ENCODE peak calls at places on chromosomes 11 and 22, in nine cellular contexts. C is thoracic aorta, V is heart left ventricle, A is HFF-Myc, O is lower lobe of right lung, W is ovary, H is fibroblast of pulmonary artery, D is IMR-90, F is astrocyte. S is an unnamed sample.

GRCh38 chr11:78583889-78584288 is 9.2 kb upstream of the NARS2 start:
- DNase-seq in C (no peak), V (no peak), A (no peak), O (no peak), W (no peak), H (no peak), D (no peak), F (no peak), S (no peak)

GRCh38 chr11:104098555-104098954 is 62.1 kb downstream of the DDI1 start:
- DNase-seq in C (no peak), V (no peak), A (no peak), O (no peak), W (no peak), H (no peak), D (peak; percentile 26), F (no peak), S (peak; percentile 19)

GRCh38 chr22:35587447-35587870 is 29.7 kb downstream of the MB start:
- DNase-seq in C (no peak), V (peak; percentile 97), A (no peak), O (peak; percentile 80), W (no peak), H (no peak), D (no peak), F (no peak), S (no peak)

GRCh38 chr22:46861968-46862367 is 99.5 kb downstream of the TBC1D22A start:
- DNase-seq in C (no peak), V (no peak), A (no peak), O (no peak), W (no peak), H (no peak), D (no peak), F (no peak), S (no peak)

GRCh38 chr22:22342697-22343602 is 98.4 kb downstream of the VPREB1 start:
- DNase-seq in C (no peak), V (no peak), A (peak; percentile 3), O (peak; percentile 68), W (no peak), H (peak; percentile 34), D (no peak), F (no peak), S (no peak)

GRCh38 chr11:13160302-13160701 is 117.3 kb upstream of the BMAL1 start:
- DNase-seq in C (no peak), V (no peak), A (no peak), O (no peak), W (no peak), H (no peak), D (no peak), F (no peak), S (no peak)

GRCh38 chr11:32098142-32098903 is 7.4 kb downstream of the RCN1 start:
- DNase-seq in C (no peak), V (no peak), A (no peak), O (no peak), W (no peak), H (no peak), D (no peak), F (no peak), S (no peak)

GRCh38 chr22:37626144-37626543 is 13.3 kb upstream of the SH3BP1 start:
- DNase-seq in C (peak; percentile 43), V (peak; percentile 88), A (no peak), O (peak; percentile 76), W (peak; percentile 89), H (peak; percentile 91), D (peak; percentile 43), F (no peak), S (peak; percentile 57)

GRCh38 chr11:5937868-5938602 is 4.0 kb upstream of the OR56A3 start:
- DNase-seq in C (no peak), V (no peak), A (no peak), O (no peak), W (no peak), H (no peak), D (no peak), F (no peak), S (no peak)

GRCh38 chr22:44111562-44112155 is 69.1 kb upstream of the PARVG start:
- DNase-seq in C (no peak), V (no peak), A (no peak), O (no peak), W (no peak), H (no peak), D (no peak), F (no peak), S (no peak)

GRCh38 chr11:125100136-125100535 is 11.3 kb downstream of the TMEM218 start:
- DNase-seq in C (no peak), V (no peak), A (no peak), O (no peak), W (no peak), H (no peak), D (no peak), F (no peak), S (no peak)

GRCh38 chr11:2366271-2366670 is 10.8 kb upstream of the CD81 start:
- DNase-seq in C (no peak), V (no peak), A (no peak), O (no peak), W (no peak), H (no peak), D (no peak), F (peak; percentile 21), S (no peak)

GRCh38 chr11:30917859-30918478 is 331.8 kb upstream of the MPPED2 start:
- DNase-seq in C (no peak), V (no peak), A (peak; percentile 17), O (no peak), W (no peak), H (peak; percentile 67), D (peak; percentile 42), F (peak; percentile 9), S (peak; percentile 58)

GRCh38 chr11:18790820-18791174 is 801 bp downstream of the PTPN5 start:
- DNase-seq in C (no peak), V (no peak), A (no peak), O (no peak), W (no peak), H (no peak), D (no peak), F (no peak), S (no peak)
- H3K4me3 ChIP-seq in C (peak overlapping the region; percentile 36), V (peak overlapping the region; percentile 54), A (no peak overlapping the region), O (peak overlapping the region; percentile 35), W (no peak overlapping the region), H (no peak overlapping the region), D (no peak overlapping the region), F (no peak overlapping the region), S (no peak overlapping the region)

GRCh38 chr22:32585737-32586136 is 111.1 kb downstream of the FBXO7 start:
- DNase-seq in C (no peak), V (no peak), A (no peak), O (no peak), W (no peak), H (no peak), D (no peak), F (no peak), S (no peak)

GRCh38 chr22:32587449-32587848 is 112.8 kb downstream of the FBXO7 start:
- DNase-seq in C (no peak), V (peak; percentile 38), A (no peak), O (no peak), W (peak; percentile 64), H (peak; percentile 62), D (no peak), F (peak; percentile 25), S (no peak)

GRCh38 chr22:32583074-32583677 is 108.6 kb downstream of the FBXO7 start:
- DNase-seq in C (no peak), V (no peak), A (no peak), O (no peak), W (no peak), H (no peak), D (no peak), F (no peak), S (no peak)

GRCh38 chr22:32584650-32585049 is 110.0 kb downstream of the FBXO7 start:
- DNase-seq in C (no peak), V (no peak), A (no peak), O (no peak), W (no peak), H (peak; percentile 18), D (peak; percentile 64), F (peak; percentile 66), S (peak; percentile 41)

DNA sequence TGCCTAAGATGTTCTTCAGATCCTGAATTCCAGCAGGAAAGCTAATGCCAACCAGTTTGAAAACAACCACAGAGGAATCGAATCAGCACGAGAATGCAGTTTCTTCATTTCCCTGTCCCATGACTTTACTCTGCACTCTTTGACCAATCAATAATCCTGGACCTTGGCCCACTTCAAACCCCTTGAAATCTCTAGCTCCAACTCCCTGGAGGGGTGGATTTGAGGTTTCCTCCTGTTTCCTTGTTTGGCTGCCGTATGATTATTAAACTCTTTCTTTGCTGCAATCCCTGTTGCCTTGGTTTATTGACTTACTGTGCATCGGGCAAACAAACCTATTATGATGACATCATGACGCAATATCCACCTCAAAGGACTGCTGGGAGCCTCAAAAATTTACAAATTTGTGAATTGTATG is 109.3 kb downstream of the FBXO7 start:
- DNase-seq in C (no peak), V (no peak), A (no peak), O (no peak), W (no peak), H (peak; percentile 27), D (peak; percentile 40), F (no peak), S (peak; percentile 66)
- TF ChIP-seq CTCF in C (no peak), V (no peak), A (no peak), O (no peak), W (no peak), H (no peak), D (no peak), F (no peak), S (no peak)

DNA sequence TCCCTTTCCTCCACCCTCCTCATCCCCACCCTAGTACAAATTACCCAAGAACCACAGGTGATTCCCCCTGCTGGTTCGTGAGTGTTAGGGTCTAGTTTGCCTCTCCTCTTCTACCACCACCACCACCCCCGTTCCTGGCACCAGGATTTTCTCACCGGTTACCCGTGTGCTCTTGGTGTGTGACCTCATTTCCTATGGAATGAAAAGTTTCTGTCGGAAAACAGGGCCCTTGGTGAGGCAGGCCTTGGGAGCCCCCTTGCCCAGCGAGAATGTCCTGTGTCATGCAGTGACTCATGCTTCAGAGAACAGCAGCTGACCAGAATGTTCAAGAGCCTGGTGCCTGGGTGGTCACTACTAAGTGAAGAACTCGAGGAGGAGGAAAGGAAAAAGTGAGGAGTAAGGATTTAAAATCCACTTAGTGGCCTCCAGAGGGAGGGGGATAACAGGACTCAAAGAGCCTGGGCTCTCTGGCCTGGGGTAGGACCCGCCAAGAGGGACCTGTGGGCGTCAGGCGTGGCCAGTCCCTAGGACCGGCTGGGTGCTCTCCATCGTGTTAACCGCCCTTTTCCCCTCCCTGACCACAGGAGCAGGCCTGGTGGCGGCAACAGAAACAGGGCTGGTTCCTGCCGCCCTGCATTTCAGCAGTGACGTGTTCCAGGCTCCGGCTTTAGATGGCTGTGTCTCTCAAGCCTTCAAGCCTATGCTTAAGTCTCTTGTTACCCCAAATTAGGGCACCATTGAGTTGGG is 30.2 kb downstream of the C22orf31 start:
- DNase-seq in C (peak; percentile 79), V (peak; percentile 53), A (peak; percentile 89), O (peak; percentile 63), W (peak; percentile 79), H (peak; percentile 95), D (peak; percentile 98), F (peak; percentile 99), S (peak; percentile 87)
- H3K4me3 ChIP-seq in C (peak overlapping the region; percentile 70), V (peak overlapping the region; percentile 46), A (peak overlapping the region; percentile 28), O (peak overlapping the region; percentile 53), W (peak overlapping the region; percentile 40), H (peak overlapping the region; percentile 36), D (peak overlapping the region; percentile 10), F (peak overlapping the region; percentile 49), S (peak overlapping the region; percentile 44)

DNA sequence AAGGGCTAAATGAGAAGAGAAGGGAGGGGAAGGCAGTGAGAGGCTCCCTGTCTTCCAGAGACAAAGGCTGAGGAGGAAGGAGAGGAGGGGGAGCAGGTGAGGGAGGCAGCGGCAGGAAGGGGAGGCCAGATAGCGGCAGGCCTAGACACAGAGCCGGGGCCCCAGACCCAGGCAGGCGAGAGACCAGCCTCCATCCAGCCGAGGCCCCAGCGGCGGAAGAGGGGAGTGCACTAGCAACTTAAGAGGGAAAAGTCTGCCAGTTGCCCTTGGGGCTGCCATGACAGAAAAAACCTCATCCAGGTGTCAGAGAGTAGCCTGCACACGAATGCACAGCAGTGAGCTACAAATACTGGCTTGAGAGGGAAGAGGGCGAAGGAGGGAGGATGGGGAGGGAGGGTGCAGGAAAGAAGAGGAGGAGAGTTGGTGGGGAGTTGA is 46.7 kb downstream of the IGLL1 start:
- DNase-seq in C (no peak), V (peak; percentile 6), A (no peak), O (peak; percentile 44), W (peak; percentile 60), H (peak; percentile 46), D (peak; percentile 10), F (no peak), S (no peak)
- TF ChIP-seq CTCF in C (no peak), V (peak; percentile 14), A (peak; percentile 22), O (no peak), W (peak; percentile 30), H (peak; percentile 46), D (peak; percentile 29), F (peak; percentile 41), S (peak; percentile 29)